ENCODE peak calls at places on chromosomes 13 and 19, in four cellular contexts. I is A549; M is astrocyte of the hippocampus; J is activated naive CD4-positive, alpha-beta T cell. R is an unnamed sample.

GRCh38 chr19:6503407-6504201 is 1.5 kb upstream of the TUBB4A start:
- DNase-seq in J (no peak), I (no peak), M (no peak), R (no peak)

GRCh38 chr19:33458807-33459206 is 62.8 kb downstream of the PEPD start:
- DNase-seq in I (no peak), M (no peak), J (no peak), R (no peak)

GRCh38 chr19:6071103-6071485 is 39.2 kb downstream of the RFX2 start:
- DNase-seq in J (no peak), M (peak), I (no peak), R (peak)

GRCh38 chr19:38853214-38853613 is 3.4 kb upstream of the HNRNPL start:
- DNase-seq in I (no peak), M (no peak), J (no peak), R (no peak)

GRCh38 chr13:50650936-50651638 is 192.4 kb downstream of the DLEU7 start:
- DNase-seq in J (no peak), I (no peak), M (no peak), R (no peak)

GRCh38 chr19:14250870-14251269 is 44.9 kb upstream of the ADGRL1 start:
- DNase-seq in J (no peak), M (no peak), I (no peak), R (no peak)

GRCh38 chr13:50425772-50426171 is 410.5 kb downstream of the KCNRG start:
- DNase-seq in J (no peak), M (no peak), I (no peak), R (no peak)

GRCh38 chr13:27789495-27790303 is 2.6 kb upstream of the GSX1 start:
- DNase-seq in J (no peak), M (no peak), I (no peak), R (no peak)

GRCh38 chr19:32674153-32674958 is 624 bp downstream of the ANKRD27 start:
- DNase-seq in J (no peak), I (no peak), M (peak), R (no peak)

GRCh38 chr19:55663846-55664536 is 9.2 kb downstream of the U2AF2 start:
- DNase-seq in J (no peak), M (no peak), I (no peak), R (no peak)

GRCh38 chr13:23268441-23268840 is 87.7 kb downstream of the SGCG start:
- DNase-seq in I (no peak), M (no peak), J (no peak), R (no peak)

GRCh38 chr13:49356224-49356623 is 87.6 kb downstream of the CAB39L start:
- DNase-seq in J (no peak), M (peak), I (no peak), R (peak)

GRCh38 chr13:98144501-98145350 is 1.8 kb downstream of the FARP1 start:
- DNase-seq in M (peak), I (peak), J (no peak), R (peak)

R was measured in BJ.